ENCODE peak calls at places on chromosomes 7 and 10, in seven cellular contexts. F, T, U, R, O, Q and G are unnamed samples.

GRCh38 chr7:104627516-104627915 is 299.1 kb downstream of the LHFPL3 start:
- DNase-seq in T (no peak), U (no peak), R (no peak), F (peak), Q (no peak), O (peak), G (peak)

GRCh38 chr7:138804618-138805017 is 6.6 kb upstream of the ATP6V0A4 start:
- DNase-seq in F (no peak), Q (no peak), R (no peak), O (no peak), U (no peak), T (no peak), G (no peak)

GRCh38 chr7:23273141-23273599 is 26.0 kb upstream of the MALSU1 start:
- DNase-seq in Q (peak), O (peak), F (peak), T (peak), U (peak), R (peak), G (peak)

GRCh38 chr10:86644412-86645110 is 9.8 kb upstream of the OPN4 start:
- DNase-seq in O (peak), T (no peak), F (no peak), U (no peak), Q (no peak), R (no peak), G (peak)

GRCh38 chr10:131201741-131202515 is 109.6 kb downstream of the TCERG1L start:
- DNase-seq in R (no peak), T (no peak), F (no peak), O (no peak), Q (peak), U (no peak), G (no peak)

GRCh38 chr10:43045246-43045621 is 31.6 kb upstream of the RET start:
- DNase-seq in U (no peak), O (no peak), Q (no peak), T (no peak), F (no peak), R (no peak), G (no peak)

GRCh38 chr7:12756841-12757240 is 69.4 kb downstream of the ARL4A start:
- DNase-seq in U (no peak), Q (no peak), O (peak), T (no peak), F (no peak), R (no peak), G (no peak)

GRCh38 chr7:30249316-30249715 is 35.1 kb upstream of the ZNRF2 start:
- DNase-seq in F (no peak), O (no peak), R (no peak), T (no peak), U (no peak), Q (no peak), G (no peak)

GRCh38 chr7:111771638-111772037 is 209.3 kb upstream of the IMMP2L start:
- DNase-seq in T (no peak), U (no peak), O (no peak), R (no peak), Q (no peak), F (no peak), G (no peak)

GRCh38 chr10:48982584-48982983 is 42.9 kb upstream of the LRRC18 start:
- DNase-seq in Q (no peak), U (no peak), F (no peak), T (no peak), O (no peak), R (no peak), G (no peak)

GRCh38 chr10:12782537-12782936 is 219.0 kb downstream of the CCDC3 start:
- DNase-seq in R (no peak), U (peak), O (peak), Q (peak), F (peak), T (peak), G (peak)

GRCh38 chr7:37732880-37733279 is 49.3 kb downstream of the GPR141 start:
- DNase-seq in R (no peak), F (no peak), Q (no peak), U (no peak), O (no peak), T (no peak), G (no peak)

GRCh38 chr10:44460499-44460898 is 75.6 kb upstream of the CXCL12 start:
- DNase-seq in F (peak), U (no peak), R (no peak), Q (no peak), O (no peak), T (no peak), G (no peak)

GRCh38 chr10:118783776-118784542 is 29.2 kb upstream of the CACUL1 start:
- DNase-seq in U (no peak), F (no peak), Q (no peak), R (no peak), T (no peak), O (no peak), G (no peak)

GRCh38 chr10:132551093-132551807 is 13.7 kb downstream of the INPP5A start:
- DNase-seq in R (no peak), O (no peak), T (no peak), U (no peak), Q (no peak), F (no peak), G (no peak)

GRCh38 chr10:46787321-46787615 is 124.0 kb upstream of the PTPN20 start:
- DNase-seq in R (no peak), T (peak), Q (no peak), U (no peak), O (peak), F (peak), G (peak)

GRCh38 chr10:97426776-97427570 is 982 bp downstream of the PGAM1 start:
- DNase-seq in F (no peak), Q (no peak), U (no peak), O (peak), R (no peak), T (no peak), G (no peak)

GRCh38 chr10:3774814-3775670 is 10.0 kb downstream of the KLF6 start:
- DNase-seq in Q (no peak), U (no peak), T (no peak), R (no peak), F (peak), O (peak), G (peak)

GRCh38 chr10:7671121-7671520 is 4.4 kb upstream of the ITIH5 start:
- DNase-seq in F (no peak), O (no peak), R (no peak), Q (no peak), T (no peak), U (no peak), G (no peak)